ENCODE peak calls at places on chromosome 18, in nine cellular contexts. C, D, H, M, L, Q, S, E and X are unnamed samples.

GRCh38 chr18:80253236-80253635 is 5.9 kb upstream of the PARD6G start:
- DNase-seq in C (no peak), D (no peak), H (no peak), M (no peak), L (no peak), Q (no peak), S (no peak), E (no peak), X (no peak)

GRCh38 chr18:47754311-47755101 is 176.0 kb downstream of the SMAD2 start:
- DNase-seq in C (peak), D (no peak), H (peak), M (peak), L (peak), Q (no peak), S (no peak), E (peak), X (peak)

GRCh38 chr18:37304012-37304680 is 261.5 kb downstream of the CELF4 start:
- DNase-seq in C (no peak), D (no peak), H (no peak), M (no peak), L (no peak), Q (no peak), S (no peak), E (no peak), X (no peak)

GRCh38 chr18:54147439-54147838 is 77.0 kb downstream of the MBD2 start:
- DNase-seq in C (no peak), D (no peak), H (peak), M (no peak), L (no peak), Q (no peak), S (no peak), E (peak), X (peak)

GRCh38 chr18:73835656-73836055 is 312.0 kb downstream of the FBXO15 start:
- DNase-seq in C (no peak), D (no peak), H (no peak), M (no peak), L (no peak), Q (no peak), S (no peak), E (no peak), X (no peak)

GRCh38 chr18:56028514-56028913 is 440.5 kb upstream of the TCF4 start:
- DNase-seq in C (peak), D (no peak), H (no peak), M (no peak), L (no peak), Q (no peak), S (no peak), E (no peak), X (no peak)

GRCh38 chr18:35041752-35042379 is 653 bp downstream of the MAPRE2 start:
- DNase-seq in C (no peak), D (peak), H (no peak), M (no peak), L (no peak), Q (peak), S (no peak), E (peak), X (peak)

GRCh38 chr18:22165049-22165602 is 4.3 kb upstream of the GATA6 start:
- DNase-seq in C (peak), D (no peak), H (no peak), M (peak), L (no peak), Q (peak), S (no peak), E (no peak), X (no peak)

GRCh38 chr18:8607776-8608682 is 1.2 kb upstream of the RAB12 start:
- DNase-seq in C (no peak), D (no peak), H (no peak), M (no peak), L (peak), Q (peak), S (no peak), E (no peak), X (no peak)

GRCh38 chr18:49934457-49934856 is 121.1 kb upstream of the ACAA2 start:
- DNase-seq in C (no peak), D (no peak), H (no peak), M (no peak), L (no peak), Q (peak), S (no peak), E (no peak), X (no peak)

GRCh38 chr18:66792466-66792865 is 188.6 kb upstream of the CDH19 start:
- DNase-seq in C (peak), D (no peak), H (no peak), M (no peak), L (no peak), Q (peak), S (no peak), E (no peak), X (no peak)

DNA sequence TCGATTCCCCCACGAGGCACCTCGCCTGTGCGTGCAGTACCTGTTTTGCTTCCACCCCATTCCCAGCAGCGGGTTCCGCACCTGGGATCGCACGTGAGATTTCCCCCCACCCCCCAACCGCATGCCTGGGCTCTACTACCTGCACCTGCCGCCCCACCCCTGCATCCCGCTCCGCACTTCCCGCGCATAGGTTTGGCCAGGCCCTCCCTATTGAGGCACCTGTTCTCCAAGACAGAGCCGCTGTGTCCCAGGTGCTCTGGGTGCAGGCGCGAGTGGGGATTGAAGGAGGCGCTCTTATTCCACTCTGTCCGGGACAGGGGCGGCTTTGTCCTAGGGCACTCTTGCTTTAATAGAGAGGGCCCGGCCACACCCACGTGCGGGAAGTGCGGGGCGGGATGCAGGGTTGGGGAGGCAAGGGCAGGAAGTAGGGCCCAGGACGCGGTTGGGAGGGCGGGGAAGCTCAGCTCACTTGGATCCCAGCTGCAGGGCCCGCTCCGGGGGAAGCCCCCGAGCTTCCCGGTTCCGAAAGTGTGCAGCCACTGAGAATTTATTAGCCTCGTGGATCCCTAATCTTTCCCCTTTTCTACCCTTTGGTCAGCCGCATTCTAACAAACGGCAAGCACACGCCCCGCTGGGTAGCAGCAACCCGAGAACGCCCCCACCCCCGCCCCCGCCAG is 698 bp upstream of the MOCOS start:
- DNase-seq in C (no peak), D (peak), H (peak), M (peak), L (peak), Q (peak), S (peak), E (peak), X (peak)
- TF ChIP-seq CTCF in C (no peak), D (no peak), H (no peak), M (no peak), L (peak), Q (no peak), S (no peak), E (no peak), X (no peak)

GRCh38 chr18:1917546-1917945 is 653.8 kb downstream of the METTL4 start:
- DNase-seq in C (no peak), D (no peak), H (no peak), M (no peak), L (no peak), Q (no peak), S (no peak), E (no peak), X (no peak)

GRCh38 chr18:1917141-1917540 is 654.2 kb downstream of the METTL4 start:
- DNase-seq in C (no peak), D (no peak), H (no peak), M (no peak), L (no peak), Q (no peak), S (no peak), E (no peak), X (no peak)

GRCh38 chr18:1914489-1914888 is 656.8 kb downstream of the METTL4 start:
- DNase-seq in C (peak), D (peak), H (no peak), M (no peak), L (peak), Q (peak), S (no peak), E (no peak), X (no peak)
- TF ChIP-seq CTCF in C (peak), D (peak), H (no peak), M (no peak), L (peak), Q (peak), S (no peak), E (no peak), X (no peak)

GRCh38 chr18:62662799-62663173 is 52.6 kb upstream of the PHLPP1 start:
- DNase-seq in C (no peak), D (no peak), H (no peak), M (no peak), L (no peak), Q (no peak), S (no peak), E (no peak), X (no peak)

GRCh38 chr18:62655520-62656219 is 59.7 kb upstream of the PHLPP1 start:
- DNase-seq in C (no peak), D (no peak), H (no peak), M (no peak), L (no peak), Q (no peak), S (no peak), E (no peak), X (no peak)

GRCh38 chr18:62660741-62661140 is 54.6 kb upstream of the PHLPP1 start:
- DNase-seq in C (no peak), D (no peak), H (no peak), M (no peak), L (no peak), Q (no peak), S (no peak), E (no peak), X (no peak)

GRCh38 chr18:62658028-62658427 is 57.3 kb upstream of the PHLPP1 start:
- DNase-seq in C (no peak), D (no peak), H (no peak), M (no peak), L (no peak), Q (no peak), S (no peak), E (no peak), X (no peak)

DNA sequence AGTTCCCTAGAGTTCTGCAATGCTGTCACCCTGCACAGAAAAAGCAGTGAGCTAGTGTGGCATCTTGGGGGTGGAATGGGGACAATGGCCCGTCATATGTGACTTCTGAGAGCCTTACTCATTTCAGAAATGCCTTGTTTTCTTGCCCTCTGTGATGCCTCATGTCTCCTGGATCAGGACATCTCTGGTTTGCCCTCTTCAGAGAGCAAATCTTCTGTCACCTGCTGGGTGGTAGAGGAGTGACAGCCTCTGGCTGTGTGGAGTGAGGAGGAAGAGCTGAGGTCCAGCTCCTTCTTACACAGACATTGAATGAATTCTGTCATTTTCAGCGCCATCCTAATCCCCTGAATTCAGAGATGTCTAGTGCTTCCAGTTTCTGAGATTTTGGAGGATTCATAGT is 55.6 kb upstream of the PHLPP1 start:
- DNase-seq in C (no peak), D (no peak), H (no peak), M (no peak), L (no peak), Q (no peak), S (no peak), E (no peak), X (no peak)
- TF ChIP-seq CTCF in C (no peak), D (no peak), H (no peak), M (no peak), L (peak), Q (no peak), S (no peak), E (no peak), X (no peak)

GRCh38 chr18:79095216-79095615 is 26.0 kb downstream of the ATP9B start:
- DNase-seq in C (no peak), D (no peak), H (no peak), M (no peak), L (peak), Q (no peak), S (no peak), E (no peak), X (no peak)

GRCh38 chr18:79105455-79105854 is 36.3 kb downstream of the ATP9B start:
- DNase-seq in C (no peak), D (no peak), H (no peak), M (no peak), L (no peak), Q (no peak), S (no peak), E (no peak), X (no peak)

GRCh38 chr18:79106084-79106483 is 36.9 kb downstream of the ATP9B start:
- DNase-seq in C (no peak), D (no peak), H (no peak), M (no peak), L (peak), Q (no peak), S (no peak), E (no peak), X (no peak)

GRCh38 chr18:79104137-79104536 is 34.9 kb downstream of the ATP9B start:
- DNase-seq in C (no peak), D (no peak), H (no peak), M (no peak), L (no peak), Q (no peak), S (no peak), E (no peak), X (no peak)

DNA sequence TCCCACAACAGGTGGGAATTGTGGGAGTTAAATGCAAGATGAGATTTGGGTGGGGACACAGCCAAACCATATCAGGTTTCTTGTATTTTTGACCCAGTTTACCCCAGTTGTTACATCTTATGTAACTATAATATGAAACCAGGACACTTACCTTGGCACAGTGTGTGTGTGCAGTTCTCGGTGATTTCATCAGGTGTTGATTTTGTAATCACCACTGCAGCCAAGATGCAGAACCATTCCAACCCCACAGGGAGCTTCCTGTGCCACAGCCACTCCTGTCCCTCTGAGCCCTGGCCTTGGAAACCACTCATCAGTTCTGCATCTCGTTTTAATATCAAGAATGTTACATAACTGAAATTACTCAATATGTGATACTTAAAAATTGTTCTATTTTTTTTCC is 31.8 kb downstream of the ATP9B start:
- DNase-seq in C (no peak), D (no peak), H (no peak), M (no peak), L (no peak), Q (no peak), S (no peak), E (no peak), X (no peak)
- TF ChIP-seq CTCF in C (no peak), D (no peak), H (no peak), M (no peak), L (no peak), Q (no peak), S (no peak), E (no peak), X (no peak)

GRCh38 chr18:40293311-40293710 is 1661.7 kb upstream of the PIK3C3 start:
- DNase-seq in C (peak), D (no peak), H (no peak), M (no peak), L (no peak), Q (peak), S (no peak), E (no peak), X (no peak)
- TF ChIP-seq CTCF in C (peak), D (no peak), H (no peak), M (no peak), L (no peak), Q (peak), S (no peak), E (peak), X (no peak)

GRCh38 chr18:45518770-45519169 is 96.5 kb upstream of the SLC14A2 start:
- DNase-seq in C (no peak), D (no peak), H (no peak), M (no peak), L (no peak), Q (peak), S (no peak), E (no peak), X (no peak)
- TF ChIP-seq CTCF in C (no peak), D (no peak), H (no peak), M (no peak), L (no peak), Q (no peak), S (no peak), E (no peak), X (no peak)

GRCh38 chr18:29436459-29436858 is 1259.5 kb upstream of the CDH2 start:
- DNase-seq in C (no peak), D (no peak), H (no peak), M (no peak), L (no peak), Q (no peak), S (no peak), E (no peak), X (no peak)

GRCh38 chr18:29434650-29435049 is 1257.7 kb upstream of the CDH2 start:
- DNase-seq in C (no peak), D (no peak), H (no peak), M (no peak), L (no peak), Q (no peak), S (no peak), E (no peak), X (no peak)

GRCh38 chr18:29439398-29439797 is 1262.5 kb upstream of the CDH2 start:
- DNase-seq in C (no peak), D (no peak), H (no peak), M (no peak), L (no peak), Q (peak), S (no peak), E (no peak), X (no peak)
- TF ChIP-seq CTCF in C (peak), D (no peak), H (no peak), M (no peak), L (no peak), Q (peak), S (no peak), E (no peak), X (no peak)